ENCODE peak calls at places on chromosomes 16 and 17, in six cellular contexts. One of them, this sample, is unnamed.

GRCh38 chr17:56976941-56977570 is 875 bp upstream of the SCPEP1 start:
- DNase-seq in body of pancreas: no peak
- DNase-seq in dorsolateral prefrontal cortex: no peak
- DNase-seq in caudate nucleus: no peak
- DNase-seq in A549: no peak
- DNase-seq in naive thymus-derived CD4-positive, alpha-beta T cell: no peak
- DNase-seq in this sample: no peak

GRCh38 chr17:70855401-70856054 is 686.2 kb downstream of the KCNJ2 start:
- DNase-seq in body of pancreas: peak; percentile 22
- DNase-seq in dorsolateral prefrontal cortex: no peak
- DNase-seq in caudate nucleus: no peak
- DNase-seq in A549: no peak
- DNase-seq in naive thymus-derived CD4-positive, alpha-beta T cell: no peak
- DNase-seq in this sample: no peak

GRCh38 chr17:77606865-77607210 is 351.7 kb upstream of the TNRC6C start:
- DNase-seq in body of pancreas: no peak
- DNase-seq in dorsolateral prefrontal cortex: no peak
- DNase-seq in caudate nucleus: no peak
- DNase-seq in A549: no peak
- DNase-seq in naive thymus-derived CD4-positive, alpha-beta T cell: no peak
- DNase-seq in this sample: no peak

GRCh38 chr17:2580156-2580555 is 13.3 kb upstream of the PAFAH1B1 start:
- DNase-seq in body of pancreas: no peak
- DNase-seq in dorsolateral prefrontal cortex: no peak
- DNase-seq in caudate nucleus: no peak
- DNase-seq in A549: no peak
- DNase-seq in naive thymus-derived CD4-positive, alpha-beta T cell: no peak
- DNase-seq in this sample: no peak

GRCh38 chr16:89723279-89724250 is 2.2 kb downstream of the ZNF276 start:
- DNase-seq in body of pancreas: peak; percentile 42
- DNase-seq in dorsolateral prefrontal cortex: peak; percentile 95
- DNase-seq in caudate nucleus: peak; percentile 98
- DNase-seq in A549: no peak
- DNase-seq in naive thymus-derived CD4-positive, alpha-beta T cell: peak; percentile 86
- DNase-seq in this sample: no peak

GRCh38 chr17:71472809-71473789 is 647.7 kb upstream of the SOX9 start:
- DNase-seq in body of pancreas: peak; percentile 34
- DNase-seq in dorsolateral prefrontal cortex: no peak
- DNase-seq in caudate nucleus: no peak
- DNase-seq in A549: peak; percentile 68
- DNase-seq in naive thymus-derived CD4-positive, alpha-beta T cell: no peak
- DNase-seq in this sample: peak; percentile 4

GRCh38 chr17:36934144-36934758 is 3.0 kb upstream of the LHX1 start:
- DNase-seq in body of pancreas: no peak
- DNase-seq in dorsolateral prefrontal cortex: no peak
- DNase-seq in caudate nucleus: no peak
- DNase-seq in A549: peak; percentile 29
- DNase-seq in naive thymus-derived CD4-positive, alpha-beta T cell: no peak
- DNase-seq in this sample: no peak

GRCh38 chr16:58417035-58417434 is 24.8 kb downstream of the GINS3 start:
- DNase-seq in body of pancreas: no peak
- DNase-seq in dorsolateral prefrontal cortex: no peak
- DNase-seq in caudate nucleus: no peak
- DNase-seq in A549: no peak
- DNase-seq in naive thymus-derived CD4-positive, alpha-beta T cell: no peak
- DNase-seq in this sample: no peak

GRCh38 chr16:78478267-78478821 is 378.9 kb downstream of the WWOX start:
- DNase-seq in body of pancreas: no peak
- DNase-seq in dorsolateral prefrontal cortex: no peak
- DNase-seq in caudate nucleus: no peak
- DNase-seq in A549: peak; percentile 18
- DNase-seq in naive thymus-derived CD4-positive, alpha-beta T cell: no peak
- DNase-seq in this sample: no peak

GRCh38 chr17:61253937-61254677 is 145.5 kb upstream of the TBX2 start:
- DNase-seq in body of pancreas: no peak
- DNase-seq in dorsolateral prefrontal cortex: no peak
- DNase-seq in caudate nucleus: no peak
- DNase-seq in A549: no peak
- DNase-seq in naive thymus-derived CD4-positive, alpha-beta T cell: no peak
- DNase-seq in this sample: no peak

GRCh38 chr16:50067290-50067853 is 1.6 kb downstream of the HEATR3 start:
- DNase-seq in body of pancreas: no peak
- DNase-seq in dorsolateral prefrontal cortex: no peak
- DNase-seq in caudate nucleus: peak; percentile 36
- DNase-seq in A549: peak; percentile 45
- DNase-seq in naive thymus-derived CD4-positive, alpha-beta T cell: peak; percentile 30
- DNase-seq in this sample: no peak

GRCh38 chr17:65137076-65137935 is at the start of gene RGS9:
- DNase-seq in body of pancreas: peak; percentile 86
- DNase-seq in dorsolateral prefrontal cortex: peak; percentile 85
- DNase-seq in caudate nucleus: peak; percentile 89
- DNase-seq in A549: peak; percentile 77
- DNase-seq in naive thymus-derived CD4-positive, alpha-beta T cell: peak; percentile 83
- DNase-seq in this sample: peak; percentile 92

GRCh38 chr16:2250652-2251280 is 621 bp downstream of the ECI1 start:
- DNase-seq in body of pancreas: peak; percentile 56
- DNase-seq in dorsolateral prefrontal cortex: no peak
- DNase-seq in caudate nucleus: no peak
- DNase-seq in A549: peak; percentile 67
- DNase-seq in naive thymus-derived CD4-positive, alpha-beta T cell: peak; percentile 25
- DNase-seq in this sample: peak; percentile 39

GRCh38 chr16:79600636-79601091 is at the start of gene MAF:
- DNase-seq in body of pancreas: peak; percentile 74
- DNase-seq in dorsolateral prefrontal cortex: peak; percentile 90
- DNase-seq in caudate nucleus: peak; percentile 91
- DNase-seq in A549: peak; percentile 72
- DNase-seq in naive thymus-derived CD4-positive, alpha-beta T cell: peak; percentile 88
- DNase-seq in this sample: peak; percentile 97
- H3K27ac ChIP-seq in body of pancreas: peak within 1 kb of the TSS; percentile 78
- H3K27ac ChIP-seq in dorsolateral prefrontal cortex: peak within 1 kb of the TSS; percentile 90
- H3K27ac ChIP-seq in caudate nucleus: peak within 1 kb of the TSS; percentile 98
- H3K27ac ChIP-seq in A549: peak within 1 kb of the TSS; percentile 60
- H3K27ac ChIP-seq in naive thymus-derived CD4-positive, alpha-beta T cell: peak within 1 kb of the TSS; percentile 60
- H3K27ac ChIP-seq in this sample: peak within 1 kb of the TSS; percentile 99

DNA sequence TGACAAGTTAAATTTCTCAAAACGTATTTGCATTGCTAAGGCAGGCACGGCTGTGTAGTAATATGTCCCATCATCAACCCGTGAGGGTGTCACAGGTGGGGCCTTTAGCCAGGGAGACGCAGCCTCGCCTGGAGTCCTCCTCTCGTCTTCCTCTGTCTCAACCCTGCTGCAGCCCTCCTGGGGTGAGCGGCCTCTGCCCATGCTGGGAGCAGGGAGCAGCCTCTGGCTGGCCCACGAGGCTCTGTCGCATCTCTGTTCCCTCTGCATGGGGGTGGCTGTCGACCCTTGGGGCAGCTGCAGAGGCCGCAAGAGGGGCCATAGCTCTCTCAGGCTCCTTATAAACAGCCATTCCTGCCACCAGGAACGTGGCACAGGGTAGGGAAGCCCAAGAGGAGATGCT is 806 bp upstream of the SMIM5 start:
- DNase-seq in body of pancreas: no peak
- DNase-seq in dorsolateral prefrontal cortex: no peak
- DNase-seq in caudate nucleus: no peak
- DNase-seq in A549: no peak
- DNase-seq in naive thymus-derived CD4-positive, alpha-beta T cell: no peak
- DNase-seq in this sample: no peak
- H3K27ac ChIP-seq in body of pancreas: peak overlapping the region; percentile 78
- H3K27ac ChIP-seq in dorsolateral prefrontal cortex: peak overlapping the region; percentile 98
- H3K27ac ChIP-seq in caudate nucleus: peak overlapping the region; percentile 98
- H3K27ac ChIP-seq in A549: peak overlapping the region; percentile 86
- H3K27ac ChIP-seq in naive thymus-derived CD4-positive, alpha-beta T cell: no peak overlapping the region
- H3K27ac ChIP-seq in this sample: peak overlapping the region; percentile 97

DNA sequence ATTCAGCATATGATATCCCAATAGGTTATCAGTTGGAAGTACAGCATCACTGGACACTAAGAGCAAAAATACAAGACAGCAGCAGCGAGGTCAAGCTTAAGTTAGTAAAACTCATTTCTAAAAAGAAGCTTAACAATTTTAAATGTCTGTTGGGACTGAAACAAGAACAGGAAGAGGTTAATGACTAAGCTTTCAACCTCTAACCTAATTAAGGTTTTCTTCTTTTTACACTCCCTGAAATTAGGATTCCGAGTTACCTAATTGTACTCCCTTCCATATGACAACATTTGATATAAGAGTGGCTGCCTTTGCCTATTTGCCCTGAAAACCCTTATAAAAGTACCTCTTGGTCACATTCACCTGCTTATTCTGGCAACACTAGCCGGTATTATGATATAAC is 34.3 kb downstream of the CPSF4L start:
- DNase-seq in body of pancreas: no peak
- DNase-seq in dorsolateral prefrontal cortex: no peak
- DNase-seq in caudate nucleus: no peak
- DNase-seq in A549: no peak
- DNase-seq in naive thymus-derived CD4-positive, alpha-beta T cell: no peak
- DNase-seq in this sample: no peak
- H3K27ac ChIP-seq in body of pancreas: peak overlapping the region; percentile 56
- H3K27ac ChIP-seq in dorsolateral prefrontal cortex: no peak overlapping the region
- H3K27ac ChIP-seq in caudate nucleus: no peak overlapping the region
- H3K27ac ChIP-seq in A549: no peak overlapping the region
- H3K27ac ChIP-seq in naive thymus-derived CD4-positive, alpha-beta T cell: no peak overlapping the region
- H3K27ac ChIP-seq in this sample: no peak overlapping the region

GRCh38 chr16:23509441-23509754 is 896 bp downstream of the GGA2 start:
- DNase-seq in body of pancreas: no peak
- DNase-seq in dorsolateral prefrontal cortex: no peak
- DNase-seq in caudate nucleus: no peak
- DNase-seq in A549: no peak
- DNase-seq in naive thymus-derived CD4-positive, alpha-beta T cell: no peak
- DNase-seq in this sample: no peak
- H3K27ac ChIP-seq in body of pancreas: peak overlapping the region; percentile 93
- H3K27ac ChIP-seq in dorsolateral prefrontal cortex: no peak overlapping the region
- H3K27ac ChIP-seq in caudate nucleus: no peak overlapping the region
- H3K27ac ChIP-seq in A549: peak overlapping the region; percentile 96
- H3K27ac ChIP-seq in naive thymus-derived CD4-positive, alpha-beta T cell: peak overlapping the region; percentile 74
- H3K27ac ChIP-seq in this sample: peak overlapping the region; percentile 80

GRCh38 chr17:4516740-4517139 is 18.1 kb downstream of the SPNS2 start:
- DNase-seq in body of pancreas: no peak
- DNase-seq in dorsolateral prefrontal cortex: no peak
- DNase-seq in caudate nucleus: no peak
- DNase-seq in A549: no peak
- DNase-seq in naive thymus-derived CD4-positive, alpha-beta T cell: no peak
- DNase-seq in this sample: no peak
- H3K27ac ChIP-seq in body of pancreas: peak overlapping the region; percentile 36
- H3K27ac ChIP-seq in dorsolateral prefrontal cortex: no peak overlapping the region
- H3K27ac ChIP-seq in caudate nucleus: peak overlapping the region; percentile 11
- H3K27ac ChIP-seq in A549: no peak overlapping the region
- H3K27ac ChIP-seq in naive thymus-derived CD4-positive, alpha-beta T cell: no peak overlapping the region
- H3K27ac ChIP-seq in this sample: no peak overlapping the region

GRCh38 chr17:62705116-62705515 is 77.6 kb downstream of the MRC2 start:
- DNase-seq in body of pancreas: no peak
- DNase-seq in dorsolateral prefrontal cortex: no peak
- DNase-seq in caudate nucleus: no peak
- DNase-seq in A549: no peak
- DNase-seq in naive thymus-derived CD4-positive, alpha-beta T cell: no peak
- DNase-seq in this sample: no peak

GRCh38 chr17:62704381-62704971 is 77.0 kb downstream of the MRC2 start:
- DNase-seq in body of pancreas: peak; percentile 43
- DNase-seq in dorsolateral prefrontal cortex: peak; percentile 64
- DNase-seq in caudate nucleus: peak; percentile 34
- DNase-seq in A549: peak; percentile 57
- DNase-seq in naive thymus-derived CD4-positive, alpha-beta T cell: no peak
- DNase-seq in this sample: peak; percentile 37

GRCh38 chr17:62706598-62707424 is 79.3 kb downstream of the MRC2 start:
- DNase-seq in body of pancreas: no peak
- DNase-seq in dorsolateral prefrontal cortex: no peak
- DNase-seq in caudate nucleus: no peak
- DNase-seq in A549: no peak
- DNase-seq in naive thymus-derived CD4-positive, alpha-beta T cell: no peak
- DNase-seq in this sample: no peak

GRCh38 chr17:62707425-62707739 is 79.9 kb downstream of the MRC2 start:
- DNase-seq in body of pancreas: no peak
- DNase-seq in dorsolateral prefrontal cortex: no peak
- DNase-seq in caudate nucleus: no peak
- DNase-seq in A549: no peak
- DNase-seq in naive thymus-derived CD4-positive, alpha-beta T cell: no peak
- DNase-seq in this sample: no peak

GRCh38 chr17:62705781-62706597 is 78.5 kb downstream of the MRC2 start:
- DNase-seq in body of pancreas: no peak
- DNase-seq in dorsolateral prefrontal cortex: peak; percentile 65
- DNase-seq in caudate nucleus: peak; percentile 85
- DNase-seq in A549: no peak
- DNase-seq in naive thymus-derived CD4-positive, alpha-beta T cell: no peak
- DNase-seq in this sample: no peak
- H3K27ac ChIP-seq in body of pancreas: peak overlapping the region; percentile 61
- H3K27ac ChIP-seq in dorsolateral prefrontal cortex: peak overlapping the region; percentile 88
- H3K27ac ChIP-seq in caudate nucleus: peak overlapping the region; percentile 91
- H3K27ac ChIP-seq in A549: peak overlapping the region; percentile 97
- H3K27ac ChIP-seq in naive thymus-derived CD4-positive, alpha-beta T cell: no peak overlapping the region
- H3K27ac ChIP-seq in this sample: no peak overlapping the region

DNA sequence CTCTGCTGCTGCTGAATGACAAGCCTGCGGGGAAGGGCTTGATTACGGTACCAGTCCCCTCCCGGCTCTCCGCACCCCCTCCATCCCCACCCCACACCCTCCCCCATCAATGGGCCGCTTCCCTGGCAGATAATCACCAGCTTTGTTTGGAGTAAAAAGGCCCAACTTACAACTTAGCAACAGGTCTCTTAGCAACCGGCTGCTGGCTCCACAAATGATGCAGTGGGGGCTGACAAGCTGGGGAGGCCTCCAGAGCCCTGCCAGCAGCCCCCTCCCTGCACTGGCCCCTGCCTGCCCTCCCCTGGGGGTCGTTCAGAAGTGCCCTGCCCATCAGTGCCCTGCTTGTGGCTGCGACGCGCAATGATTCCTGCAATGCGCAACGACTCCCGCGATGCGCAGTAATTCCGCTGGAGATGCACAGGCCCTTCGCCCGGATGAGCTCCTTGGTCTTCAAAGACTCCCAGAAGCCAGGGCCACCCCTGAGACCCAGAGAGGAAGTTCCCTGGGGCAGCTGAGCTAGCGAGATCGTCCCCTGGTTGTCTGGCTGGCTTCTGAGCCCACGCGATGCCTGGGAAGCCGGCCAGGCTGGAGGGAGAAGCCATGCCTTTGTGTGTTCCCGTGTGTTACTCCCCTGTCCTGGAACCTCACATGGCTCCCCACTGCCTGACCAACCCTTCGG is 23.3 kb downstream of the CPNE2 start:
- DNase-seq in body of pancreas: no peak
- DNase-seq in dorsolateral prefrontal cortex: peak; percentile 84
- DNase-seq in caudate nucleus: peak; percentile 92
- DNase-seq in A549: no peak
- DNase-seq in naive thymus-derived CD4-positive, alpha-beta T cell: no peak
- DNase-seq in this sample: peak; percentile 78
- H3K27ac ChIP-seq in body of pancreas: no peak overlapping the region
- H3K27ac ChIP-seq in dorsolateral prefrontal cortex: peak overlapping the region; percentile 92
- H3K27ac ChIP-seq in caudate nucleus: peak overlapping the region; percentile 95
- H3K27ac ChIP-seq in A549: no peak overlapping the region
- H3K27ac ChIP-seq in naive thymus-derived CD4-positive, alpha-beta T cell: no peak overlapping the region
- H3K27ac ChIP-seq in this sample: no peak overlapping the region

DNA sequence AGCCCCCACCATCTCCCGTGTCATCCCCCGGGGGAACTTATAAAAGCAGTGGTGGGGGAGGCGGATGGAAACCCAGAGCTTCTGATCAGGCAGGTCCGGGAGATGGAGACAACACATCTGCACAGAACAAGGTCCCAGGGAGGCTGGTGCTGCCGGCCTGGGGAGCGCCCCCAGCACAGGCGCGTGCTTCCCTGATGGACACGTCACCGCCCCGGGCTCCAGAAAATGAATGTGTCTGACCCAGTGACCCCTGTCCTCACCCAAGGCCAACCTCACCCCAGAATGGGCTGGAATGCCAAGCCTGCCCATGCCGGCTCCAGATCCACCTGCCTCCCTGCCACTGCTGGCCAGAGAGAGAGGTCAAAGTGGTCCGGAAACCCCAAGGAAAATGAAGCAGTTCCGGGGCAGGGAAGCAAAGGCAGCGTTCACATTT is 12.5 kb downstream of the SLC7A5 start:
- DNase-seq in body of pancreas: no peak
- DNase-seq in dorsolateral prefrontal cortex: no peak
- DNase-seq in caudate nucleus: no peak
- DNase-seq in A549: peak; percentile 71
- DNase-seq in naive thymus-derived CD4-positive, alpha-beta T cell: no peak
- DNase-seq in this sample: no peak
- H3K27ac ChIP-seq in body of pancreas: peak overlapping the region; percentile 70
- H3K27ac ChIP-seq in dorsolateral prefrontal cortex: peak overlapping the region; percentile 10
- H3K27ac ChIP-seq in caudate nucleus: peak overlapping the region; percentile 52
- H3K27ac ChIP-seq in A549: peak overlapping the region; percentile 97
- H3K27ac ChIP-seq in naive thymus-derived CD4-positive, alpha-beta T cell: no peak overlapping the region
- H3K27ac ChIP-seq in this sample: no peak overlapping the region

This sample was measured in thyroid gland.